ENCODE peak calls at places on chromosomes 12 and 14, in five cellular contexts. W is activated T-cell treated with anti-CD3 and anti-CD28 coated beads, Interleukin-2, amount 50 U/mL, for 72 hours; P is NCI-H510A treated with DMSO at 0.1 percent for 48 hours; T is HEK293T; L is lung. C is an unnamed sample.

GRCh38 chr14:32408018-32408417 is 78.9 kb downstream of the AKAP6 start:
- DNase-seq in T (no peak), W (no peak), P (no peak), L (no peak), C (no peak)

GRCh38 chr14:104148433-104149277 is 10.3 kb downstream of the KIF26A start:
- DNase-seq in L (no peak), P (no peak), T (no peak), W (no peak), C (no peak)

GRCh38 chr12:115259968-115260806 is 576.2 kb upstream of the TBX3 start:
- DNase-seq in T (no peak), P (peak; percentile 71), L (peak; percentile 34), W (no peak), C (no peak)

GRCh38 chr14:99758121-99758871 is 34.9 kb upstream of the EML1 start:
- DNase-seq in L (no peak), T (no peak), W (no peak), P (no peak), C (no peak)

GRCh38 chr12:113955109-113955970 is 10.8 kb downstream of the RBM19 start:
- DNase-seq in L (no peak), W (no peak), T (peak; percentile 59), P (peak; percentile 55), C (no peak)

GRCh38 chr12:91493308-91493707 is 310.7 kb upstream of the DCN start:
- DNase-seq in P (no peak), L (no peak), T (no peak), W (no peak), C (no peak)

GRCh38 chr12:124312601-124313000 is 17.7 kb downstream of the RFLNA start:
- DNase-seq in W (no peak), T (no peak), L (no peak), P (no peak), C (no peak)

GRCh38 chr14:50875359-50876090 is 3.7 kb downstream of the ABHD12B start:
- DNase-seq in W (peak; percentile 88), L (no peak), T (no peak), P (no peak), C (peak; percentile 32)